ENCODE peak calls at places on chromosomes 2 and 18, in four cellular contexts. U is HCT116, K is heart left ventricle, W is HepG2. X is an unnamed sample.

GRCh38 chr2:218168635-218169462 is 2.1 kb upstream of the CXCR1 start:
- DNase-seq in W (peak; percentile 65), U (peak; percentile 37), K (peak; percentile 27), X (no peak)

GRCh38 chr2:233831011-233831721 is 23.2 kb downstream of the HJURP start:
- DNase-seq in W (no peak), U (no peak), K (no peak), X (no peak)

GRCh38 chr2:68643011-68643873 is at the start of gene PROKR1:
- DNase-seq in W (no peak), U (no peak), K (peak; percentile 21), X (no peak)

GRCh38 chr2:11789243-11789642 is 42.8 kb downstream of the LPIN1 start:
- DNase-seq in K (no peak), W (no peak), U (no peak), X (no peak)

GRCh38 chr18:23227729-23228075 is 92.4 kb downstream of the CABLES1 start:
- DNase-seq in K (no peak), W (peak; percentile 32), U (no peak), X (no peak)

GRCh38 chr2:196987298-196987653 is 60.8 kb upstream of the PGAP1 start:
- DNase-seq in W (no peak), K (no peak), U (peak; percentile 4), X (no peak)

GRCh38 chr2:43270930-43271615 is 44.7 kb upstream of the ZFP36L2 start:
- DNase-seq in W (no peak), U (no peak), K (no peak), X (no peak)

GRCh38 chr2:68449395-68449678 is 17.8 kb downstream of the FBXO48 start:
- DNase-seq in W (no peak), U (no peak), K (no peak), X (no peak)

GRCh38 chr2:197700960-197701359 is 4.2 kb upstream of the MARS2 start:
- DNase-seq in W (no peak), U (no peak), K (no peak), X (no peak)

GRCh38 chr2:36453652-36454051 is 98.1 kb downstream of the CRIM1 start:
- DNase-seq in U (no peak), K (no peak), W (peak; percentile 52), X (no peak)

GRCh38 chr18:46211816-46212215 is 107.6 kb downstream of the HAUS1 start:
- DNase-seq in W (no peak), U (no peak), K (no peak), X (no peak)

GRCh38 chr18:49849331-49850217 is 36.2 kb upstream of the ACAA2 start:
- DNase-seq in U (peak; percentile 96), K (peak; percentile 44), W (peak; percentile 42), X (no peak)

GRCh38 chr2:29009711-29010677 is 28.9 kb downstream of the TOGARAM2 start:
- DNase-seq in K (no peak), U (no peak), W (no peak), X (no peak)

GRCh38 chr18:45741056-45741455 is 17.1 kb downstream of the SLC14A1 start:
- DNase-seq in U (no peak), W (no peak), K (no peak), X (no peak)

GRCh38 chr2:132773331-132773730 is 103.3 kb upstream of the LYPD1 start:
- DNase-seq in K (no peak), W (no peak), U (no peak), X (no peak)

GRCh38 chr2:216717491-216717901 is 22.1 kb upstream of the IGFBP5 start:
- DNase-seq in K (no peak), W (no peak), U (no peak), X (no peak)

GRCh38 chr2:43219383-43220228 is 6.8 kb downstream of the ZFP36L2 start:
- DNase-seq in U (peak; percentile 75), W (peak; percentile 87), K (peak; percentile 91), X (peak; percentile 65)

GRCh38 chr2:170073288-170073687 is 104.7 kb upstream of the MYO3B start:
- DNase-seq in K (peak; percentile 46), W (no peak), U (no peak), X (no peak)

GRCh38 chr2:163347982-163348842 is 387.6 kb downstream of the FIGN start:
- DNase-seq in W (no peak), U (peak; percentile 52), K (peak; percentile 67), X (no peak)

GRCh38 chr2:104904889-104905288 is 51.0 kb downstream of the POU3F3 start:
- DNase-seq in K (no peak), W (no peak), U (no peak), X (no peak)

GRCh38 chr18:48944634-48945033 is 6.1 kb downstream of the SMAD7 start:
- DNase-seq in K (no peak), W (no peak), U (no peak), X (no peak)

GRCh38 chr2:55090702-55091101 is 40.5 kb upstream of the RTN4 start:
- DNase-seq in U (no peak), K (no peak), W (no peak), X (no peak)

GRCh38 chr2:15693382-15693781 is 101.7 kb downstream of the DDX1 start:
- DNase-seq in K (no peak), W (no peak), U (no peak), X (no peak)

GRCh38 chr2:25330273-25330672 is 11.5 kb downstream of the DNMT3A start:
- DNase-seq in K (no peak), U (no peak), W (no peak), X (no peak)

GRCh38 chr2:118836411-118836930 is 11.0 kb downstream of the EN1 start:
- DNase-seq in U (no peak), W (no peak), K (no peak), X (no peak)

GRCh38 chr2:118834440-118834810 is 13.0 kb downstream of the EN1 start:
- DNase-seq in W (no peak), K (no peak), U (no peak), X (no peak)

GRCh38 chr2:118835739-118836410 is 11.6 kb downstream of the EN1 start:
- DNase-seq in W (no peak), K (no peak), U (no peak), X (no peak)

GRCh38 chr2:118833716-118834439 is 13.6 kb downstream of the EN1 start:
- DNase-seq in U (no peak), W (no peak), K (no peak), X (no peak)

GRCh38 chr2:118834901-118835738 is 12.3 kb downstream of the EN1 start:
- DNase-seq in W (no peak), U (no peak), K (no peak), X (no peak)
- H3K4me3 ChIP-seq in W (no peak overlapping the region), U (no peak overlapping the region), K (peak overlapping the region; percentile 20), X (peak overlapping the region; percentile 61)

DNA sequence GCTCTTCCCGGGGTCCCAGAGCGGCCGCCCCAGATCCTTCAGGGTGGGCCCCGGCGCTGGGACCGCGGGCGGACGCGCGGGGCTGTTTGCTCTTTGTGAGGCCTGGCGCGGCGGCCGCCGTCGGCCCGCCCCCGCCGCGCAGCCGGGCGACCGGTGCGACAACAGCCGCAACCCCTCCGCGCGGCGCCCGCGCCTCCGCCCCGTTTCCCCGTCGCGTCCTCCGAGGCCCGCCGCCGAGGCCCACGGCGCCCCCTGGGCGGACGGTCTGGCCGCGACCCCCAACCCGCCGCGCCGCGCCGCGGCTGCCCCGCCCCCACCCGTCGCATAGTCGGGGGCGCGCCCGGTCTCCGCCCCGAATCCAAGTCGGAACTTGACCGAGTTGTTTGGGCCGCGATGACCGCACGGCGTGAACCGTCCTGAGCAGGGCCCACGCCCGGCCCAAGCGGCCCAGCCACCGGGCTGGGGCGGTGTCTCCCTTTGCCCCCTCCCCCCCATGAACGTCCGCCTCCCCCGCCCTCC is 448 bp downstream of the YPEL5 start:
- DNase-seq in U (no peak), K (no peak), W (no peak), X (no peak)
- TF ChIP-seq POLR2A in U (no peak), K (no peak), W (peak; percentile 45), X (no peak)

GRCh38 chr2:26922638-26923466 is 47.6 kb upstream of the MAPRE3 start:
- DNase-seq in W (peak; percentile 69), U (peak; percentile 47), K (peak; percentile 38), X (no peak)
- H3K27ac ChIP-seq in W (no peak overlapping the region), U (no peak overlapping the region), K (no peak overlapping the region), X (no peak overlapping the region)

GRCh38 chr18:77334876-77335275 is 85.2 kb downstream of the GALR1 start:
- DNase-seq in W (no peak), U (no peak), K (no peak), X (no peak)
- H3K4me3 ChIP-seq in W (no peak overlapping the region), U (no peak overlapping the region), K (no peak overlapping the region), X (no peak overlapping the region)

GRCh38 chr2:45014016-45014702 is 4.9 kb upstream of the SIX2 start:
- DNase-seq in W (no peak), K (peak; percentile 42), U (no peak), X (no peak)
- TF ChIP-seq POLR2A in W (no peak), K (no peak), U (no peak), X (no peak)

GRCh38 chr18:35938158-35938557 is 34.3 kb upstream of the RMP24 start:
- DNase-seq in K (no peak), U (no peak), W (no peak), X (no peak)
- H3K27ac ChIP-seq in K (no peak overlapping the region), U (no peak overlapping the region), W (no peak overlapping the region), X (no peak overlapping the region)

GRCh38 chr2:156864230-156864629 is 393.3 kb upstream of the GALNT5 start:
- DNase-seq in W (no peak), U (no peak), K (no peak), X (no peak)

GRCh38 chr2:156867201-156867600 is 390.3 kb upstream of the GALNT5 start:
- DNase-seq in K (no peak), W (no peak), U (no peak), X (no peak)

GRCh38 chr2:156864753-156865152 is 392.8 kb upstream of the GALNT5 start:
- DNase-seq in W (no peak), U (no peak), K (no peak), X (no peak)
- H3K4me3 ChIP-seq in W (no peak overlapping the region), U (no peak overlapping the region), K (no peak overlapping the region), X (no peak overlapping the region)

GRCh38 chr18:31042391-31043181 is at the start of gene DSC3:
- DNase-seq in W (no peak), K (no peak), U (no peak), X (no peak)
- TF ChIP-seq POLR2A in W (no peak), K (no peak), U (no peak), X (peak; percentile 79)